ENCODE peak calls at places on chromosomes 16 and 17, in five cellular contexts. G is left ventricle myocardium inferior, E is small intestine, X is PC-9, L is Panc1. F is an unnamed sample.

GRCh38 chr16:2904100-2904921 is 7.4 kb upstream of the FLYWCH1 start:
- DNase-seq in X (peak; percentile 92), E (peak; percentile 86), G (peak; percentile 87), L (no peak), F (peak; percentile 86)

GRCh38 chr16:73058616-73059409 is 10.9 kb upstream of the ZFHX3 start:
- DNase-seq in E (peak; percentile 54), L (no peak), G (peak; percentile 39), X (peak; percentile 34), F (peak; percentile 66)

GRCh38 chr17:82593590-82594087 is 54.6 kb downstream of the WDR45B start:
- DNase-seq in G (no peak), L (no peak), E (no peak), X (no peak), F (no peak)

GRCh38 chr17:37359682-37360188 is 16.1 kb upstream of the C17orf78 start:
- DNase-seq in G (no peak), X (no peak), L (no peak), E (no peak), F (no peak)

GRCh38 chr17:68591583-68591982 is 9.6 kb downstream of the FAM20A start:
- DNase-seq in G (peak; percentile 33), X (no peak), E (no peak), L (no peak), F (no peak)

GRCh38 chr16:70734522-70734921 is 48.7 kb upstream of the MTSS2 start:
- DNase-seq in E (no peak), X (no peak), G (no peak), L (no peak), F (no peak)

GRCh38 chr17:17933775-17934174 is 38.4 kb downstream of the TOM1L2 start:
- DNase-seq in G (no peak), X (no peak), E (no peak), L (no peak), F (no peak)

GRCh38 chr17:40371261-40371929 is 6.9 kb upstream of the GJD3 start:
- DNase-seq in X (no peak), E (no peak), G (no peak), L (no peak), F (no peak)

GRCh38 chr17:11404431-11404830 is 163.4 kb downstream of the SHISA6 start:
- DNase-seq in X (no peak), L (no peak), G (no peak), E (no peak), F (no peak)

GRCh38 chr17:2532146-2532720 is 20.5 kb upstream of the METTL16 start:
- DNase-seq in G (no peak), X (no peak), E (no peak), L (no peak), F (no peak)

GRCh38 chr17:72447251-72447640 is 326.4 kb downstream of the SOX9 start:
- DNase-seq in E (no peak), X (no peak), L (no peak), G (no peak), F (no peak)

GRCh38 chr17:75694536-75694935 is 26.7 kb upstream of the ITGB4 start:
- DNase-seq in X (no peak), L (no peak), G (peak; percentile 26), E (no peak), F (no peak)

GRCh38 chr17:42845556-42845917 is 1.2 kb downstream of the AOC2 start:
- DNase-seq in L (no peak), X (no peak), E (no peak), G (no peak), F (no peak)

GRCh38 chr17:7903154-7904103 is 12.7 kb downstream of the RNF227 start:
- DNase-seq in E (no peak), X (peak; percentile 14), L (no peak), G (no peak), F (no peak)

GRCh38 chr16:65409505-65409904 is 287.6 kb upstream of the CDH11 start:
- DNase-seq in L (no peak), X (no peak), E (no peak), G (no peak), F (no peak)

GRCh38 chr17:59149051-59149450 is 5.9 kb downstream of the SKA2 start:
- DNase-seq in L (no peak), X (peak; percentile 7), G (no peak), E (no peak), F (peak; percentile 24)

GRCh38 chr16:11586375-11586855 is 304 bp downstream of the LITAF start:
- DNase-seq in L (no peak), G (peak; percentile 20), E (no peak), X (no peak), F (no peak)

GRCh38 chr16:10333321-10334032 is 52.4 kb upstream of the ATF7IP2 start:
- DNase-seq in L (no peak), E (no peak), X (no peak), G (no peak), F (no peak)

DNA sequence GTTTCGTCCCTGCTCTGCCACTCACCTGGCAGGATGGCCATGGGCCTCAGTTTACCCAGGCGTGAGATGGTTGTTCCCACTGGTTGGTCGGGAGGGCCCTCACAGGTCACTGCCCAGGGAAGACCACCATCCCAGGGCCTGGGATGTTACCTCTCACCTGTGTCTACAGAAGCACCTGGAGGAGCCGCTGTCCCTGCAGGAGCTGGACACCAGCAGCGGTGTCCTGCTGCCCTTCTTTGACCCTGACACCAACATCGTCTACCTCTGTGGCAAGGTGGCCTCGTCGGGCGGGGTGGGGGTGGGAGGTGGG is 4.1 kb downstream of the CORO1A start:
- DNase-seq in L (no peak), E (no peak), G (no peak), X (no peak), F (no peak)
- H3K4me3 ChIP-seq in L (no peak overlapping the region), E (no peak overlapping the region), G (no peak overlapping the region), X (no peak overlapping the region), F (no peak overlapping the region)

GRCh38 chr17:48728232-48729231 is at the start of gene HOXB13:
- DNase-seq in L (no peak), G (peak; percentile 32), X (peak; percentile 16), E (no peak), F (peak; percentile 24)
- H3K4me3 ChIP-seq in L (peak within 1 kb of the TSS; percentile 90), G (peak within 1 kb of the TSS; percentile 46), X (no peak within 1 kb of the TSS), E (peak within 1 kb of the TSS; percentile 1), F (no peak within 1 kb of the TSS)

GRCh38 chr16:49997721-49998251 is 27.2 kb upstream of the CNEP1R1 start:
- DNase-seq in G (no peak), L (no peak), X (no peak), E (no peak), F (no peak)

GRCh38 chr16:49998991-49999390 is 26.0 kb upstream of the CNEP1R1 start:
- DNase-seq in X (no peak), E (no peak), L (no peak), G (no peak), F (no peak)

GRCh38 chr16:50004239-50004638 is 20.8 kb upstream of the CNEP1R1 start:
- DNase-seq in E (no peak), X (no peak), G (no peak), L (no peak), F (no peak)

GRCh38 chr16:50001144-50001543 is 23.9 kb upstream of the CNEP1R1 start:
- DNase-seq in G (no peak), E (no peak), X (no peak), L (no peak), F (no peak)

GRCh38 chr16:50002190-50002589 is 22.8 kb upstream of the CNEP1R1 start:
- DNase-seq in L (no peak), E (no peak), G (no peak), X (no peak), F (no peak)
- H3K4me3 ChIP-seq in L (no peak overlapping the region), E (no peak overlapping the region), G (no peak overlapping the region), X (no peak overlapping the region), F (no peak overlapping the region)

DNA sequence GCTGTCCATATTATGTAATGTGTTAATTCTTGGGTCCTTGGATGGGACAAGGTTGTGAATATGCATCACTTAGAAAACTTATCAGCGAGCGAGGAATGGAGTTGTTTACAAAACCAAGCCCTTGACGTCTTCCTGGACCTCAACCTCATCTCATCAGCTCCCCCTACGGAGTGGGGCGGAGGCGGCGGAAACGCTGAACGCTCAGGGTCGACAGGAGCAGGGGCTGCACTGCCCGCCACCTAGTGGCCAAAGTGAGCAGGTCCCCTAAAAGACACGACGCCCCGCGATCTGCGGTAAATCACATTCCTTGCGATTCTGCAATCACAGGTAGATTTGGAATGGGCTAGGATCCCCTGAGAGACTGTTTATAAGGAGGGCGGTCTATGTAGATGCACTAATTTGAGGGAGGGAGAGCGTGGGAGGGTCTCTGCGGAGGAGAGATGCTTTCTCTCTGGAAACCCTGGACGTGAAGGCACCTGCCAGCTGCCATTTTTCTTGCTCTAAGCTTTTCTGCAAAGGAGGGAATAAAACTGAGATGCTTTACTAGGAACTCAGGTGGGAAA is 5.4 kb upstream of the ICAM2 start:
- DNase-seq in X (peak; percentile 77), G (peak; percentile 73), L (peak; percentile 47), E (peak; percentile 84), F (peak; percentile 80)
- H3K4me3 ChIP-seq in X (peak overlapping the region; percentile 16), G (peak overlapping the region; percentile 41), L (peak overlapping the region; percentile 34), E (no peak overlapping the region), F (no peak overlapping the region)

GRCh38 chr17:29615492-29616299 is 7.0 kb downstream of the CORO6 start:
- DNase-seq in G (peak; percentile 87), L (no peak), X (no peak), E (peak; percentile 92), F (peak; percentile 82)
- H3K4me3 ChIP-seq in G (peak overlapping the region; percentile 63), L (peak overlapping the region; percentile 54), X (no peak overlapping the region), E (peak overlapping the region; percentile 37), F (peak overlapping the region; percentile 30)

GRCh38 chr16:88690341-88691128 is 4.2 kb upstream of the SNAI3 start:
- DNase-seq in L (no peak), X (no peak), E (no peak), G (no peak), F (no peak)

GRCh38 chr16:88693420-88694177 is 7.3 kb upstream of the SNAI3 start:
- DNase-seq in G (no peak), L (no peak), E (no peak), X (no peak), F (no peak)

GRCh38 chr16:88692861-88693260 is 6.6 kb upstream of the SNAI3 start:
- DNase-seq in G (no peak), X (no peak), L (no peak), E (no peak), F (no peak)

GRCh38 chr16:88691924-88692560 is 5.7 kb upstream of the SNAI3 start:
- DNase-seq in L (no peak), X (no peak), G (no peak), E (peak; percentile 32), F (no peak)

GRCh38 chr16:88691129-88691813 is 5.0 kb upstream of the SNAI3 start:
- DNase-seq in X (no peak), L (no peak), E (no peak), G (no peak), F (no peak)
- H3K4me3 ChIP-seq in X (no peak overlapping the region), L (no peak overlapping the region), E (no peak overlapping the region), G (no peak overlapping the region), F (no peak overlapping the region)

DNA sequence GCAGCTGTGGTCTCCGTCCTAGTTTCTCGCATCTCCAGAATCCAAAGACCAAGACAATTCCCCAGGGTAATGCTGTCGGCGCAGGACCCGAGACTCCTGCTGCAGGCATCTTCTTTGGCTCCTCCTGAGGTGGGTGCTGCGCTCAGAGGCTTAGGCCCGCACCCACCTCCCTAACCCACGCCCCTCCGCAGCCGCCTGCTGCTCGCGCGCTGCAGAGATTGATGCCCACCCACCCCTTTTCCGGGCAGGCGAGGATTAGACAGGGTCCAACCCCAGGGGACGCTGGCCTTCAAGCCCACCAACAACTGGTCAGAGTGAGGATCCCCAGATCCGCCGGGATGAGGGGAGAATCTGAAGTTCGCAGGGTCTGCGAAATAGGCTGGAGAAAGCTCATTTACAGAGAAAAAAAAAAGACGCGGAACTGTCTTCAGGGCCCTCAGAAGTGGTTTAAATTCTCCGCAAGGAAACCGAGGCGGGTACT is 27.9 kb downstream of the SLFN11 start:
- DNase-seq in X (no peak), L (no peak), E (no peak), G (no peak), F (no peak)
- H3K4me3 ChIP-seq in X (no peak overlapping the region), L (no peak overlapping the region), E (peak overlapping the region; percentile 5), G (peak overlapping the region; percentile 62), F (peak overlapping the region; percentile 51)